ENCODE peak calls at places on chromosomes 7 and 10, in nine cellular contexts. F is AG04449, X is neural progenitor cell, P is bronchial epithelial cell, E is kidney, A is OCI-LY7, S is foreskin fibroblast, M is cardiac muscle cell, Y is mucosa of descending colon. L is an unnamed sample.

GRCh38 chr7:44967571-44968446 is 11.0 kb downstream of the MYO1G start:
- DNase-seq in F (no peak), X (peak), P (no peak), E (peak), A (no peak), S (peak), M (peak), Y (no peak), L (no peak)

GRCh38 chr10:84298077-84298476 is 30.3 kb upstream of the CCSER2 start:
- DNase-seq in F (no peak), X (no peak), P (no peak), E (no peak), A (no peak), S (no peak), M (no peak), Y (no peak), L (no peak)

GRCh38 chr7:108838143-108838542 is 268.5 kb downstream of the DNAJB9 start:
- DNase-seq in F (no peak), X (no peak), P (no peak), E (no peak), A (no peak), S (peak), M (no peak), Y (no peak), L (no peak)

GRCh38 chr7:3107889-3108570 is 64.4 kb upstream of the CARD11 start:
- DNase-seq in F (no peak), X (no peak), P (peak), E (no peak), A (no peak), S (no peak), M (no peak), Y (no peak), L (no peak)

GRCh38 chr10:124296121-124296812 is 122.5 kb downstream of the OAT start:
- DNase-seq in F (no peak), X (no peak), P (no peak), E (no peak), A (no peak), S (peak), M (no peak), Y (no peak), L (no peak)

GRCh38 chr10:35236739-35237138 is 99.6 kb upstream of the CCNY start:
- DNase-seq in F (no peak), X (peak), P (no peak), E (no peak), A (no peak), S (peak), M (peak), Y (no peak), L (no peak)

GRCh38 chr7:120874722-120875121 is 16.8 kb upstream of the TSPAN12 start:
- DNase-seq in F (no peak), X (no peak), P (peak), E (no peak), A (no peak), S (no peak), M (no peak), Y (no peak), L (no peak)

GRCh38 chr10:132001238-132001977 is 19.7 kb upstream of the BNIP3 start:
- DNase-seq in F (no peak), X (no peak), P (peak), E (no peak), A (no peak), S (no peak), M (no peak), Y (no peak), L (no peak)

GRCh38 chr10:7525314-7526016 is 114.6 kb upstream of the SFMBT2 start:
- DNase-seq in F (peak), X (peak), P (peak), E (no peak), A (peak), S (peak), M (peak), Y (no peak), L (peak)

GRCh38 chr7:93715234-93715633 is 140.7 kb upstream of the CALCR start:
- DNase-seq in F (no peak), X (peak), P (peak), E (peak), A (peak), S (peak), M (peak), Y (peak), L (no peak)

GRCh38 chr10:12448729-12449391 is 99.5 kb downstream of the CAMK1D start:
- DNase-seq in F (peak), X (no peak), P (peak), E (no peak), A (peak), S (peak), M (no peak), Y (no peak), L (peak)

GRCh38 chr7:80642871-80643270 is 4.4 kb downstream of the CD36 start:
- DNase-seq in F (no peak), X (no peak), P (no peak), E (no peak), A (no peak), S (no peak), M (no peak), Y (no peak), L (no peak)

GRCh38 chr10:103504181-103504783 is 10.8 kb downstream of the NEURL1 start:
- DNase-seq in F (no peak), X (no peak), P (peak), E (peak), A (no peak), S (peak), M (no peak), Y (no peak), L (peak)

GRCh38 chr7:35035511-35035921 is 1.8 kb downstream of the DPY19L1 start:
- DNase-seq in F (no peak), X (peak), P (peak), E (no peak), A (peak), S (peak), M (peak), Y (no peak), L (no peak)

GRCh38 chr10:124640538-124641231 is 103.5 kb downstream of the FAM53B start:
- DNase-seq in F (no peak), X (peak), P (no peak), E (peak), A (no peak), S (no peak), M (no peak), Y (peak), L (no peak)

GRCh38 chr10:101535949-101536348 is 52.1 kb downstream of the POLL start:
- DNase-seq in F (no peak), X (no peak), P (no peak), E (no peak), A (no peak), S (no peak), M (no peak), Y (no peak), L (no peak)

GRCh38 chr7:25369794-25370193 is 141.5 kb upstream of the NPVF start:
- DNase-seq in F (no peak), X (no peak), P (no peak), E (no peak), A (no peak), S (no peak), M (no peak), Y (no peak), L (no peak)

GRCh38 chr7:142438923-142439515 is 181.2 kb upstream of the PRSS58 start:
- DNase-seq in F (no peak), X (no peak), P (no peak), E (no peak), A (no peak), S (no peak), M (no peak), Y (no peak), L (no peak)

GRCh38 chr10:17430647-17431355 is 23.6 kb downstream of the ST8SIA6 start:
- DNase-seq in F (no peak), X (peak), P (peak), E (peak), A (peak), S (peak), M (peak), Y (no peak), L (peak)

GRCh38 chr10:17805921-17806577 is 3.1 kb upstream of the MRC1 start:
- DNase-seq in F (no peak), X (peak), P (no peak), E (no peak), A (peak), S (no peak), M (peak), Y (no peak), L (no peak)

GRCh38 chr10:97522937-97523336 is 24.2 kb downstream of the UBTD1 start:
- DNase-seq in F (no peak), X (no peak), P (no peak), E (no peak), A (no peak), S (no peak), M (no peak), Y (no peak), L (no peak)
- TF ChIP-seq CTCF in F (no peak), X (no peak), P (no peak), E (no peak), A (no peak), S (no peak), M (no peak), Y (no peak), L (no peak)

DNA sequence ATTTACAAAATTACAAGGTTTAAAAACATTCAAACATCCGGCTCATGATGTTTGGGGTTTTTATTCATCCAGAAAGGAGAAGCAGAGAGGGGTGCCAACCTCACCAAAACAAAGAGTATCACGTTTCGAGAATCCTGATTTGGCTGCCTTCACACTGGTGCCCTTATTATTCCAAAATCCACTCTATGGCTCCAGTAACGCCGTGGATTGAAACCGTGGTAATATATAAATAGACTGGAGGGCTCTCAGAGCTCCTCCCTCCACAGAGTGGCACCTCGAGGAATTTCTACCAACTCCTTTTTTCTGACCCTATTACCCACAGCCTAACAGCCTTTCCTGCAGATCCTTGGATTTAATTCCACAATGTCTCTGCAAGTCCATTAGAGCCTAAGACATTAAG is 353.6 kb downstream of the CRPPA start:
- DNase-seq in F (no peak), X (no peak), P (no peak), E (no peak), A (no peak), S (peak), M (no peak), Y (no peak), L (no peak)
- H3K4me3 ChIP-seq in F (no peak), X (no peak), P (no peak), E (no peak), A (no peak), S (no peak), M (no peak), Y (no peak), L (no peak)

GRCh38 chr7:85191383-85191782 is 4.5 kb upstream of the SEMA3D start:
- DNase-seq in F (no peak), X (peak), P (peak), E (no peak), A (peak), S (peak), M (no peak), Y (no peak), L (no peak)
- TF ChIP-seq CTCF in F (peak), X (peak), P (peak), E (peak), A (peak), S (peak), M (peak), Y (no peak), L (peak)

GRCh38 chr10:93272884-93273675 is 199.4 kb downstream of the CYP26A1 start:
- DNase-seq in F (no peak), X (peak), P (no peak), E (no peak), A (no peak), S (no peak), M (no peak), Y (no peak), L (no peak)
- H3K4me3 ChIP-seq in F (no peak), X (peak), P (no peak), E (no peak), A (no peak), S (no peak), M (no peak), Y (no peak), L (no peak)

L was measured in retinal pigment epithelial cell.